ENCODE peak calls at places on chromosomes 7 and 10, in six cellular contexts. H is AG09319; E is spleen; G is CD8-positive, alpha-beta T cell; T is colonic mucosa; Y is lower lobe of right lung. P is an unnamed sample.
A peak's percentile ranks its signal among the peaks of the same experiment; 100 is the strongest.

GRCh38 chr10:3774018-3774813 is 10.8 kb downstream of the KLF6 start:
- DNase-seq in H (no peak), E (no peak), G (peak; percentile 12), T (peak; percentile 17), Y (no peak), P (no peak)

GRCh38 chr7:51351661-51352060 is 35.1 kb upstream of the COBL start:
- DNase-seq in H (no peak), E (no peak), G (no peak), T (no peak), Y (no peak), P (no peak)

GRCh38 chr7:141072548-141073172 is 1.2 kb upstream of the TMEM178B start:
- DNase-seq in H (peak; percentile 38), E (no peak), G (peak; percentile 9), T (no peak), Y (no peak), P (no peak)

GRCh38 chr7:154353385-154353784 is 301.2 kb downstream of the DPP6 start:
- DNase-seq in H (no peak), E (no peak), G (no peak), T (no peak), Y (no peak), P (no peak)

GRCh38 chr10:77669892-77670291 is 32.3 kb upstream of the KCNMA1 start:
- DNase-seq in H (no peak), E (no peak), G (no peak), T (no peak), Y (no peak), P (no peak)

GRCh38 chr10:60444494-60445064 is 54.9 kb upstream of the ANK3 start:
- DNase-seq in H (no peak), E (no peak), G (no peak), T (no peak), Y (no peak), P (no peak)

GRCh38 chr10:14126697-14127440 is 203.9 kb downstream of the FRMD4A start:
- DNase-seq in H (no peak), E (no peak), G (no peak), T (no peak), Y (no peak), P (no peak)

GRCh38 chr7:135733603-135734342 is 5.8 kb upstream of the SLC13A4 start:
- DNase-seq in H (no peak), E (no peak), G (no peak), T (no peak), Y (no peak), P (no peak)

GRCh38 chr10:72254891-72255568 is 18.7 kb upstream of the DDIT4 start:
- DNase-seq in H (no peak), E (peak; percentile 92), G (peak; percentile 48), T (peak; percentile 82), Y (peak; percentile 89), P (no peak)

GRCh38 chr10:21926358-21926890 is 77.1 kb downstream of the DNAJC1 start:
- DNase-seq in H (no peak), E (no peak), G (no peak), T (no peak), Y (no peak), P (no peak)

GRCh38 chr10:78301481-78301880 is 267.8 kb downstream of the RPS24 start:
- DNase-seq in H (no peak), E (peak; percentile 71), G (no peak), T (no peak), Y (no peak), P (no peak)

GRCh38 chr7:741191-741671 is 14.2 kb upstream of the PRKAR1B start:
- DNase-seq in H (no peak), E (peak; percentile 60), G (no peak), T (no peak), Y (peak; percentile 28), P (no peak)

GRCh38 chr7:40979296-40979695 is 723.6 kb downstream of the INHBA start:
- DNase-seq in H (no peak), E (no peak), G (no peak), T (no peak), Y (no peak), P (no peak)

GRCh38 chr7:44959433-44959951 is 19.3 kb downstream of the MYO1G start:
- DNase-seq in H (no peak), E (no peak), G (peak; percentile 57), T (no peak), Y (no peak), P (no peak)

GRCh38 chr7:139648941-139649425 is 125.5 kb downstream of the CLEC2L start:
- DNase-seq in H (no peak), E (peak; percentile 87), G (no peak), T (no peak), Y (peak; percentile 64), P (no peak)

GRCh38 chr10:133309720-133310398 is 1.1 kb downstream of the ZNF511 start:
- DNase-seq in H (no peak), E (peak; percentile 90), G (no peak), T (peak; percentile 78), Y (peak; percentile 75), P (no peak)

GRCh38 chr7:44182827-44183226 is 6.4 kb downstream of the GCK start:
- DNase-seq in H (no peak), E (no peak), G (no peak), T (no peak), Y (no peak), P (no peak)

GRCh38 chr7:127035203-127035849 is 217.4 kb downstream of the GRM8 start:
- DNase-seq in H (no peak), E (no peak), G (no peak), T (peak; percentile 22), Y (no peak), P (no peak)

GRCh38 chr10:97564776-97565175 is 7.8 kb upstream of the ANKRD2 start:
- DNase-seq in H (no peak), E (peak; percentile 3), G (no peak), T (no peak), Y (no peak), P (no peak)

GRCh38 chr7:100418930-100419659 is 9.4 kb downstream of the ZCWPW1 start:
- DNase-seq in H (no peak), E (no peak), G (no peak), T (no peak), Y (no peak), P (no peak)
- TF ChIP-seq CTCF in H (no peak), E (no peak), G (no peak), T (no peak), Y (no peak), P (no peak)

GRCh38 chr7:47877336-47877735 is 70.9 kb downstream of the PKD1L1 start:
- DNase-seq in H (no peak), E (no peak), G (no peak), T (no peak), Y (no peak), P (no peak)

GRCh38 chr7:47875406-47875805 is 72.9 kb downstream of the PKD1L1 start:
- DNase-seq in H (no peak), E (no peak), G (no peak), T (no peak), Y (no peak), P (no peak)

GRCh38 chr7:47878662-47879061 is 69.6 kb downstream of the PKD1L1 start:
- DNase-seq in H (no peak), E (no peak), G (no peak), T (no peak), Y (no peak), P (no peak)

GRCh38 chr7:47875998-47876744 is 72.1 kb downstream of the PKD1L1 start:
- DNase-seq in H (no peak), E (no peak), G (no peak), T (no peak), Y (no peak), P (no peak)

GRCh38 chr7:47873767-47874166 is 74.5 kb downstream of the PKD1L1 start:
- DNase-seq in H (no peak), E (no peak), G (no peak), T (no peak), Y (no peak), P (no peak)
- TF ChIP-seq CTCF in H (no peak), E (no peak), G (no peak), T (no peak), Y (no peak), P (no peak)

DNA sequence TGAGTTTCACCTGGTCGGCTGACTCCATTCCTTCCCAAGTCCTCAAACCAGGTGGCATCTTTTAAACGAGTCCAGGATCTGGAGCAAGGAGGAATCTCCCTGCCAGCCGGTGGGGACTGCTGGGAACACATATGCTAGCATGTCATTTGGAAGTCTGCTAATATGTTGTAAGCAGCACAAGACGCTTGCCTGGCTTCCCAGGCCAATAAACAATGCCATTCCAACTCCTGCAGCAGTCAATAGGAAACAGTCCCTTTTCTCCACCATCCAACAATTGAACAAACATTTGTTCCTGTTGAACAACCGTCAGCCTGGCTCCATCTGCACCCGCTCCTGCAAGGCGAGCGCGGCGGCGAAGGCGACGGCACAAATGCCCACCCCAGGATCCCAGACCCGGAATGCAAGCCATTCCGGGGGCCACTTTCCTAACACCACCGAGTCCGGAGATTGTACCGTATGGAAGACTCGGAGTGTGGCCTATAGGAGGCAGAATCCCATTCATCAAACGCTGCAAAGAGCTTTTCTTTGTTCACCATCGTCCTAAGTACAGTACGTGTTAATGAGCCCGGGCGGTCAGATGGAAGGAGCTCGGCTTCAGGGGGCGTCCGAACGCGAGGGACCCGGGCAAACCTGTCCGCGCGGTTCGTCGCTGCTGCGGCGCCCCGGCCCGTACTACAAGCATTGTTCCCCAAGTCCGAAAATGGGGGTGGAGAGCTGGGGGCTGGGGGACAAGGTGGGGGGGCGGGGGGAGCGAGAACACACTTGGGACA is 1.6 kb downstream of the FAM53B start:
- DNase-seq in H (no peak), E (peak; percentile 85), G (no peak), T (peak; percentile 61), Y (no peak), P (no peak)
- TF ChIP-seq CTCF in H (peak; percentile 33), E (no peak), G (no peak), T (no peak), Y (peak; percentile 9), P (no peak)

GRCh38 chr7:146175716-146176115 is 59.1 kb downstream of the CNTNAP2 start:
- DNase-seq in H (no peak), E (no peak), G (no peak), T (no peak), Y (no peak), P (no peak)
- TF ChIP-seq CTCF in H (no peak), E (no peak), G (no peak), T (no peak), Y (no peak), P (no peak)

DNA sequence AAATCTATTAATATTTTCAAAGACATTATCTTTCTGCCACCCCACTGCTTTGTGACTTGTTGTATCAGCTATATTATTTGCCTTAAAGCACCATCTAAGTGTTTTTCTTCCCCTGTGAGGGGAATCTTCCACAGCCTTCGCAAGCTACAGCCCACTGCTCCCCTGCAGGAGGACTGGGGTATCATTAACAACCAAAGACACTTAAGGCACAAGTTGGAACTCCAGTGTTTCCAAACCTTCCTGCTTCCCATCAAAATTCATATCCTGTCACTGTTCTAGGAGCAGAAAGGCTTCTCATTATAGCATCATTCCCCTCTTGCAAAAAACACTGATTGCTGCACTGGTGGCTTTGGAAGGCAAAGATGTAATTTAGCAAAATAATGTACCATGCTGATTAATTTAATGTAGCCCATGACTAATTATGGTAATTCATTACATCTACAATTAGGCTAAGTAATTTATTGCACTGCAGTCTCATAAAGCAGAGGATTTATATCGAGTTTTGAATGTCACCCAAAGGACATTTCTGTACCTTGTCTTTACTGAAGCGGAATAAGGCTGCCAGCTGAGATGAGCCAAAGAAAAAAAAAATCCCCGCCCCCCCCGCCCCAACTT is 207.1 kb downstream of the SKAP2 start:
- DNase-seq in H (no peak), E (no peak), G (no peak), T (no peak), Y (no peak), P (no peak)
- TF ChIP-seq CTCF in H (no peak), E (no peak), G (no peak), T (no peak), Y (no peak), P (no peak)